ENCODE peak calls at places on chromosomes 11 and 22, in five cellular contexts. One of them, this sample, is unnamed.

GRCh38 chr11:8205566-8205965 is 36.7 kb upstream of the RIC3 start:
- DNase-seq in astrocyte of the cerebellum: no peak
- DNase-seq in HCT116: no peak
- DNase-seq in mesothelial cell of epicardium: no peak
- DNase-seq in NCI-H1436 treated with DMSO at 0.1 percent for 48 hours: no peak
- DNase-seq in this sample: no peak

GRCh38 chr22:46432164-46433068 is 96.9 kb downstream of the TRMU start:
- DNase-seq in astrocyte of the cerebellum: no peak
- DNase-seq in HCT116: no peak
- DNase-seq in mesothelial cell of epicardium: no peak
- DNase-seq in NCI-H1436 treated with DMSO at 0.1 percent for 48 hours: no peak
- DNase-seq in this sample: no peak

GRCh38 chr11:77131560-77131959 is 3.5 kb downstream of the MYO7A start:
- DNase-seq in astrocyte of the cerebellum: no peak
- DNase-seq in HCT116: no peak
- DNase-seq in mesothelial cell of epicardium: no peak
- DNase-seq in NCI-H1436 treated with DMSO at 0.1 percent for 48 hours: no peak
- DNase-seq in this sample: no peak

GRCh38 chr11:31720225-31720624 is 90.9 kb downstream of the PAX6 start:
- DNase-seq in astrocyte of the cerebellum: no peak
- DNase-seq in HCT116: no peak
- DNase-seq in mesothelial cell of epicardium: no peak
- DNase-seq in NCI-H1436 treated with DMSO at 0.1 percent for 48 hours: no peak
- DNase-seq in this sample: peak; percentile 85

GRCh38 chr22:26585104-26585790 is 4.7 kb downstream of the TPST2 start:
- DNase-seq in astrocyte of the cerebellum: peak; percentile 19
- DNase-seq in HCT116: no peak
- DNase-seq in mesothelial cell of epicardium: no peak
- DNase-seq in NCI-H1436 treated with DMSO at 0.1 percent for 48 hours: no peak
- DNase-seq in this sample: no peak

GRCh38 chr11:29293825-29294224 is 723.0 kb downstream of the KCNA4 start:
- DNase-seq in astrocyte of the cerebellum: peak; percentile 43
- DNase-seq in HCT116: peak; percentile 18
- DNase-seq in mesothelial cell of epicardium: no peak
- DNase-seq in NCI-H1436 treated with DMSO at 0.1 percent for 48 hours: no peak
- DNase-seq in this sample: peak; percentile 94

GRCh38 chr11:28529540-28530410 is 421.6 kb downstream of the METTL15 start:
- DNase-seq in astrocyte of the cerebellum: peak; percentile 68
- DNase-seq in HCT116: peak; percentile 37
- DNase-seq in mesothelial cell of epicardium: no peak
- DNase-seq in NCI-H1436 treated with DMSO at 0.1 percent for 48 hours: no peak
- DNase-seq in this sample: peak; percentile 71

GRCh38 chr11:87405843-87406242 is 368.1 kb downstream of the TMEM135 start:
- DNase-seq in astrocyte of the cerebellum: no peak
- DNase-seq in HCT116: no peak
- DNase-seq in mesothelial cell of epicardium: no peak
- DNase-seq in NCI-H1436 treated with DMSO at 0.1 percent for 48 hours: no peak
- DNase-seq in this sample: no peak

GRCh38 chr22:43540570-43540969 is 128.8 kb downstream of the MPPED1 start:
- DNase-seq in astrocyte of the cerebellum: no peak
- DNase-seq in HCT116: no peak
- DNase-seq in mesothelial cell of epicardium: no peak
- DNase-seq in NCI-H1436 treated with DMSO at 0.1 percent for 48 hours: no peak
- DNase-seq in this sample: no peak

GRCh38 chr11:66495401-66495844 is 15.0 kb upstream of the BBS1 start:
- DNase-seq in astrocyte of the cerebellum: no peak
- DNase-seq in HCT116: no peak
- DNase-seq in mesothelial cell of epicardium: no peak
- DNase-seq in NCI-H1436 treated with DMSO at 0.1 percent for 48 hours: no peak
- DNase-seq in this sample: no peak

This sample was measured in SK-MEL-5.